ENCODE peak calls at places on chromosomes 4 and X, in four cellular contexts. C, S, Y and F are unnamed samples.

GRCh38 chr4:1371151-1371830 is 24.3 kb downstream of the UVSSA start:
- DNase-seq in C (no peak), S (no peak), Y (peak), F (no peak)

GRCh38 chrX:43865791-43866190 is 16.5 kb downstream of the MAOB start:
- DNase-seq in C (no peak), S (no peak), Y (no peak), F (no peak)

GRCh38 chrX:7170903-7171302 is 22.9 kb upstream of the PUDP start:
- DNase-seq in C (peak), S (no peak), Y (no peak), F (peak)

GRCh38 chr4:80434238-80434637 is 98.7 kb downstream of the CFAP299 start:
- DNase-seq in C (peak), S (no peak), Y (no peak), F (no peak)

GRCh38 chrX:54495814-54496516 is at the start of gene FGD1:
- DNase-seq in C (peak), S (peak), Y (peak), F (peak)

GRCh38 chr4:123300625-123301024 is 96.0 kb upstream of the SPRY1 start:
- DNase-seq in C (no peak), S (no peak), Y (no peak), F (no peak)

GRCh38 chrX:68556036-68556435 is 57.2 kb downstream of the YIPF6 start:
- DNase-seq in C (no peak), S (no peak), Y (no peak), F (no peak)

GRCh38 chr4:181819951-181820350 is 423.3 kb upstream of the TENM3 start:
- DNase-seq in C (no peak), S (no peak), Y (no peak), F (no peak)

GRCh38 chr4:33086351-33086900 is 2366.3 kb downstream of the PCDH7 start:
- DNase-seq in C (no peak), S (no peak), Y (no peak), F (no peak)

GRCh38 chrX:1222511-1223252 is 10.2 kb upstream of the CRLF2 start:
- DNase-seq in C (peak), S (no peak), Y (no peak), F (no peak)

GRCh38 chrX:78024349-78025108 is 55.1 kb upstream of the PGAM4 start:
- DNase-seq in C (peak), S (no peak), Y (peak), F (peak)

GRCh38 chr4:73343432-73343831 is 60.7 kb upstream of the ALB start:
- DNase-seq in C (no peak), S (no peak), Y (no peak), F (no peak)

GRCh38 chrX:118627084-118627758 is 100.2 kb upstream of the IL13RA1 start:
- DNase-seq in C (no peak), S (no peak), Y (no peak), F (no peak)

GRCh38 chr4:104418313-104418712 is 76.4 kb downstream of the CXXC4 start:
- DNase-seq in C (no peak), S (no peak), Y (no peak), F (no peak)

GRCh38 chr4:24488399-24489164 is 95.8 kb downstream of the DHX15 start:
- DNase-seq in C (peak), S (peak), Y (peak), F (peak)

GRCh38 chrX:102669526-102669925 is 18.2 kb downstream of the GPRASP1 start:
- DNase-seq in C (no peak), S (no peak), Y (no peak), F (no peak)

GRCh38 chrX:10981491-10981890 is 129.6 kb upstream of the HCCS start:
- DNase-seq in C (no peak), S (no peak), Y (no peak), F (peak)

GRCh38 chr4:101711590-101712255 is 78.8 kb upstream of the BANK1 start:
- DNase-seq in C (peak), S (no peak), Y (no peak), F (no peak)